ENCODE peak calls at places on chromosomes 4 and X, in five cellular contexts. X is esophagus muscularis mucosa, U is left ventricle myocardium inferior, D is WERI-Rb-1, G is psoas muscle. N is an unnamed sample. For H3K27me3 and H3K36me3, the result is how much of the 10 kb centered on the place peaks cover.

GRCh38 chr4:67393699-67394281 is 151.5 kb downstream of the CENPC start:
- DNase-seq in X (no peak), U (no peak), D (no peak), G (no peak), N (no peak)

GRCh38 chrX:13376857-13377441 is 57.1 kb upstream of the ATXN3L start:
- DNase-seq in X (no peak), U (no peak), D (peak), G (no peak), N (no peak)

GRCh38 chrX:65600106-65600505 is 65.5 kb upstream of the LAS1L start:
- DNase-seq in X (no peak), U (no peak), D (no peak), G (no peak), N (no peak)

GRCh38 chr4:73614468-73614867 is 5.8 kb downstream of the RASSF6 start:
- DNase-seq in X (no peak), U (no peak), D (no peak), G (no peak), N (no peak)

GRCh38 chr4:139416073-139416673 is 37.7 kb upstream of the RAB33B start:
- DNase-seq in X (no peak), U (no peak), D (no peak), G (no peak), N (no peak)

GRCh38 chr4:4386296-4386735 is 586 bp upstream of the NSG1 start:
- DNase-seq in X (no peak), U (no peak), D (no peak), G (no peak), N (peak)

GRCh38 chr4:180925800-180926199 is 1317.4 kb upstream of the TENM3 start:
- DNase-seq in X (no peak), U (no peak), D (no peak), G (no peak), N (no peak)

GRCh38 chr4:41236046-41236445 is 20.7 kb upstream of the UCHL1 start:
- DNase-seq in X (peak), U (no peak), D (no peak), G (no peak), N (no peak)

GRCh38 chr4:144645621-144646522 is at the start of gene HHIP:
- DNase-seq in X (no peak), U (peak), D (peak), G (peak), N (peak)

GRCh38 chr4:119861731-119862130 is 204.9 kb downstream of the MAD2L1 start:
- DNase-seq in X (no peak), U (no peak), D (no peak), G (no peak), N (no peak)

GRCh38 chr4:105972946-105973621 is 77.8 kb downstream of the NPNT start:
- DNase-seq in X (no peak), U (no peak), D (no peak), G (no peak), N (peak)

GRCh38 chr4:146790515-146790914 is 151.8 kb downstream of the POU4F2 start:
- DNase-seq in X (no peak), U (no peak), D (no peak), G (no peak), N (no peak)

GRCh38 chrX:65476564-65476963 is 58.0 kb downstream of the LAS1L start:
- DNase-seq in X (no peak), U (no peak), D (no peak), G (no peak), N (no peak)

GRCh38 chr4:157994863-157995262 is 178.0 kb downstream of the GASK1B start:
- DNase-seq in X (no peak), U (no peak), D (no peak), G (no peak), N (no peak)

GRCh38 chrX:50762578-50762977 is 51.4 kb downstream of the SHROOM4 start:
- DNase-seq in X (no peak), U (no peak), D (no peak), G (no peak), N (no peak)

GRCh38 chr4:145535202-145535601 is 53.5 kb downstream of the SMAD1 start:
- DNase-seq in X (no peak), U (no peak), D (no peak), G (no peak), N (no peak)

GRCh38 chr4:176084769-176085168 is 19.1 kb downstream of the WDR17 start:
- DNase-seq in X (no peak), U (no peak), D (no peak), G (no peak), N (no peak)

GRCh38 chr4:159639924-159640323 is 537.0 kb downstream of the RAPGEF2 start:
- DNase-seq in X (no peak), U (no peak), D (no peak), G (no peak), N (no peak)

GRCh38 chr4:86594559-86595425 is 677 bp downstream of the PTPN13 start:
- DNase-seq in X (no peak), U (peak), D (peak), G (peak), N (peak)

GRCh38 chr4:75724867-75725724 is 719 bp downstream of the USO1 start:
- DNase-seq in X (peak), U (peak), D (peak), G (peak), N (peak)

GRCh38 chr4:88991746-88992145 is 65.2 kb downstream of the FAM13A start:
- DNase-seq in X (no peak), U (no peak), D (no peak), G (no peak), N (no peak)

GRCh38 chr4:13527983-13528822 is 16.1 kb downstream of the NKX3-2 start:
- DNase-seq in X (no peak), U (no peak), D (peak), G (no peak), N (peak)

GRCh38 chr4:168119870-168120269 is 27.5 kb downstream of the ANXA10 start:
- DNase-seq in X (no peak), U (no peak), D (no peak), G (no peak), N (no peak)

GRCh38 chr4:147640331-147640730 is 23.1 kb downstream of the TMEM184C start:
- DNase-seq in X (no peak), U (no peak), D (no peak), G (no peak), N (no peak)

DNA sequence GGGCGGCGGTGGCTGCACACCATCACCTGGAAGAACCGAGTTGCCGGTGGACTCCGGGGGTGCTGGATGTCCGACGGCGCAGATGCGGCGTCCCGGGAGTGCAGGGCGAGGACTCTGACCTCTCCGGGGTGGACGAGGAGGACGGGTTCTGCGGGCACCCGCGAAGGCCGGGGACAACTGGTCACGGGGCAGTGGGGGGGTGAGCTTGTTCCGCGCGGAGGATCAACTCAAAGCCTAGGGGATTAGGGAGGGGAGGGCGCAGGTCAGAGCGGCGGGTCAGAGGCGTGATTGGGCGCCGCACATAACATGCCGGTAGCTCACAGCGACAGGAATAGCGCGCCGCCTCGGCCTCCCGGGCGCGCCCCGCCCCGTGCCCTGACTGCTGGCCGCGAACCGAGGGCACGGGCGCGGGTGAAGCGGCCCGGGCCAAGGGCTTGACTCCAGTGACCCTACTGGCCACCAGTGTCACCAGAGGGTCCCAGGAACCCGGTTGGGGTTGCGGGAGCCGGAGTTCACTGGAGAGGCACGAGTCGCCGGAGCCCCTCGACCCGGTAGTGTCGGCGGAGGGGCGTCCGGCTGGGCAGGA is at the start of gene KLHL34:
- DNase-seq in X (no peak), U (peak), D (no peak), G (peak), N (peak)
- H3K27me3 ChIP-seq in X (under half), U (under half), D (under half), G (under half), N (under half)

GRCh38 chr4:15375707-15376106 is 52.1 kb upstream of the C1QTNF7 start:
- DNase-seq in X (no peak), U (no peak), D (no peak), G (no peak), N (no peak)

GRCh38 chr4:15376145-15376544 is 51.7 kb upstream of the C1QTNF7 start:
- DNase-seq in X (no peak), U (no peak), D (no peak), G (no peak), N (no peak)

GRCh38 chr4:15376594-15376993 is 51.2 kb upstream of the C1QTNF7 start:
- DNase-seq in X (no peak), U (no peak), D (no peak), G (no peak), N (no peak)

GRCh38 chr4:15373363-15373762 is 54.5 kb upstream of the C1QTNF7 start:
- DNase-seq in X (no peak), U (no peak), D (no peak), G (no peak), N (no peak)

GRCh38 chr4:15374697-15375096 is 53.1 kb upstream of the C1QTNF7 start:
- DNase-seq in X (no peak), U (no peak), D (no peak), G (no peak), N (no peak)
- H3K4me3 ChIP-seq in X (peak), U (peak), D (no peak), G (peak), N (no peak)

GRCh38 chrX:100650841-100651240 is 6.8 kb downstream of the SRPX2 start:
- DNase-seq in X (no peak), U (no peak), D (no peak), G (no peak), N (no peak)
- H3K36me3 ChIP-seq in X (under half), U (under half), D (under half), G (under half), N (under half)

DNA sequence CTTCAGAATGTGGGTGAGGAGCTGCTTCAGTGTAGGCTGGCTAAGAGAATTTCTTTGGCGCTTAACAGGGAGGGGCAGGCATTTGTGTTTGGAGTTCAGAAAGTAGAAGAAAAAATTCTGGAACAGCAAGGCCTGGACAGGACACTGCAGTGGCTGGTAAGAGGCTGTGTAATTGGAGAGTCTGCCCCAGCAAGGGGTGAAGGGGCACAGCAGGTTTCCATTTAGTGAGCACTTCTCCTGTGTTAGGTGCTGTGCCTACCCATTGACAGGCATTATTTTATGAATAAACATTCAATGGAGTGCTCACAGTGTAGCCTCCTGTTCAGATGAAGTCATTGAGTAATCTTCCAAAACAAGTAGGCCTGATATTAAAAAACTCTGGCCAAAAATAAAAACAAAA is 10.7 kb upstream of the CPE start:
- DNase-seq in X (no peak), U (no peak), D (no peak), G (no peak), N (no peak)
- H3K27me3 ChIP-seq in X (under half), U (under half), D (under half), G (under half), N (under half)

DNA sequence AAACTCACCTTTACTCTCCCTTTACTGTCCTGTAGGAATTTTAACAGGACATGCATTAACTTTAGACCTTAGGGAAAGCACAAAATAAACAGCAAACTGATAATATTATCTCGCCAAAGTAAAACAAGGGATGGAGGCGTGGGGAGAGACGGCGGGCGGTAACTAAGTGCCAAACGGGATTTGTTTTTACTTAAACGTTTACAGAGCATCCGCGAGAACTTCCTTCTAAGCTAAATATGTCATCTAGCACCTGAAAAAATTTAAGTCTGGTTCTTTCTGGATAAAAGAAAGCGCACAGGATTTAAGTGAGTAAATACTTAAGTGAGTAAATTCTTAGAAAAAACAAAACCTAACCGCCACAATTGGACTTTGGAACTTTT is 108.5 kb downstream of the SPRY1 start:
- DNase-seq in X (no peak), U (no peak), D (peak), G (no peak), N (peak)
- H3K4me3 ChIP-seq in X (peak), U (peak), D (peak), G (peak), N (peak)

GRCh38 chr4:102819588-102820365 is 7.6 kb downstream of the UBE2D3 start:
- DNase-seq in X (no peak), U (no peak), D (no peak), G (no peak), N (no peak)

GRCh38 chr4:102817613-102818268 is 9.6 kb downstream of the UBE2D3 start:
- DNase-seq in X (no peak), U (no peak), D (no peak), G (no peak), N (no peak)

GRCh38 chr4:102815981-102816380 is 11.4 kb downstream of the UBE2D3 start:
- DNase-seq in X (no peak), U (no peak), D (no peak), G (no peak), N (no peak)

GRCh38 chr4:102817021-102817605 is 10.2 kb downstream of the UBE2D3 start:
- DNase-seq in X (no peak), U (no peak), D (no peak), G (no peak), N (no peak)
- H3K36me3 ChIP-seq in X (under half), U (under half), D (half or more), G (under half), N (under half)

GRCh38 chr4:7400671-7401298 is 33.9 kb downstream of the PSAPL1 start:
- DNase-seq in X (no peak), U (no peak), D (no peak), G (no peak), N (no peak)
- H3K27me3 ChIP-seq in X (under half), U (under half), D (under half), G (under half), N (under half)

DNA sequence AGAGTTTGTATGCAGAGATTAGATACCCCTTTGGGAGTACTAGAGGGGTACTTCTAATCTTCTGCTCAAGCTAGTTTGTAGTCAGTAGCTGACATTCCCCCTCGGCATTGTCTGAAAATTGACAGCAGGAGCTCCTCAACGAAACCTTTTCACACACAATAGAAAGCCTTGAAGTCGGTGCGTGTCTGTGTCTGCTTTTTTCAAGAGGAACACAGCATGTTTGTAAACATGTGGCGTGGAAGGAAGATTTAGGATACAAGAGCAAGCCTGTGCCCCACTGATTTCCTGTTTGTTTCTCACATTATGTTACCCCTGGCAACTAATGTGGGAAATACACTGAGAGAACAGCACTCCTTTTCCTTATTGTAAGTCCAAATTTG is 252.6 kb downstream of the ANKRD50 start:
- DNase-seq in X (no peak), U (no peak), D (no peak), G (no peak), N (peak)
- H3K4me3 ChIP-seq in X (no peak), U (peak), D (no peak), G (no peak), N (no peak)